ENCODE peak calls at places on chromosome 2, in ten cellular contexts. R is fibroblast of pulmonary artery; M is NCI-H1092 treated with DMSO at 0.1 percent for 48 hours; T is SW480; H is choroid plexus epithelial cell; Y is cardiac muscle cell; J is activated CD8-positive, alpha-beta T cell treated with anti-CD3 and anti-CD28 coated beads, Interleukin-2, amount 10 ng/mL, durations not matched to agents 7 days and 5 days; C is OCI-M1; G is neuronal stem cell; B is dorsolateral prefrontal cortex. K is an unnamed sample.

GRCh38 chr2:660477-661214 is 16.6 kb downstream of the TMEM18 start:
- DNase-seq in R (no peak), J (no peak), M (peak), B (no peak), G (no peak), C (no peak), T (no peak), H (no peak), Y (peak), K (no peak)

GRCh38 chr2:9954136-9954535 is 2.6 kb downstream of the GRHL1 start:
- DNase-seq in R (no peak), B (no peak), T (no peak), C (no peak), Y (no peak), H (no peak), G (no peak), J (no peak), M (peak), K (no peak)

GRCh38 chr2:109217362-109218086 is 88.5 kb downstream of the SH3RF3 start:
- DNase-seq in T (peak), M (no peak), G (no peak), Y (no peak), H (peak), R (peak), C (no peak), B (no peak), J (no peak), K (no peak)

GRCh38 chr2:122236152-122236892 is 480.9 kb downstream of the TSN start:
- DNase-seq in C (no peak), Y (no peak), M (no peak), H (no peak), B (no peak), T (peak), R (peak), G (no peak), J (no peak), K (no peak)

GRCh38 chr2:39127973-39128372 is 7.1 kb upstream of the SOS1 start:
- DNase-seq in T (no peak), J (peak), G (no peak), H (no peak), C (peak), M (no peak), R (peak), B (no peak), Y (no peak), K (peak)

GRCh38 chr2:32464441-32464840 is 107.6 kb downstream of the BIRC6 start:
- DNase-seq in B (no peak), M (no peak), R (peak), C (no peak), T (no peak), Y (no peak), G (no peak), H (peak), J (no peak), K (no peak)

GRCh38 chr2:232438951-232439757 is 16.8 kb upstream of the ALPI start:
- DNase-seq in H (no peak), C (peak), T (no peak), M (no peak), G (no peak), Y (peak), J (no peak), R (no peak), B (no peak), K (no peak)

GRCh38 chr2:33730193-33730592 is 131.1 kb upstream of the FAM98A start:
- DNase-seq in J (no peak), M (no peak), R (no peak), G (no peak), H (no peak), B (no peak), T (no peak), Y (no peak), C (no peak), K (no peak)

GRCh38 chr2:20514596-20515269 is 67.9 kb downstream of the RHOB start:
- DNase-seq in G (no peak), T (peak), B (no peak), J (no peak), M (no peak), R (peak), Y (no peak), H (peak), C (no peak), K (no peak)

GRCh38 chr2:138757376-138757775 is 22.8 kb downstream of the NXPH2 start:
- DNase-seq in T (no peak), Y (no peak), R (no peak), J (no peak), G (no peak), B (no peak), H (no peak), M (no peak), C (no peak), K (no peak)

GRCh38 chr2:10982931-10983701 is 71.4 kb downstream of the KCNF1 start:
- DNase-seq in M (no peak), J (no peak), T (no peak), C (no peak), H (no peak), B (no peak), G (no peak), Y (no peak), R (peak), K (no peak)

GRCh38 chr2:98514879-98515570 is 70.4 kb downstream of the INPP4A start:
- DNase-seq in B (no peak), M (no peak), R (peak), H (peak), T (peak), G (no peak), J (peak), C (peak), Y (no peak), K (no peak)

GRCh38 chr2:118169359-118170005 is 81.2 kb downstream of the INSIG2 start:
- DNase-seq in B (no peak), T (peak), G (no peak), J (peak), R (no peak), C (no peak), M (no peak), H (peak), Y (no peak), K (no peak)

GRCh38 chr2:39981877-39982276 is 202.8 kb upstream of the THUMPD2 start:
- DNase-seq in J (no peak), Y (no peak), M (peak), G (no peak), T (no peak), B (no peak), R (no peak), C (no peak), H (no peak), K (no peak)

GRCh38 chr2:105329561-105330495 is at the start of gene TGFBRAP1:
- DNase-seq in B (peak), T (peak), R (peak), H (peak), Y (peak), M (peak), C (peak), G (peak), J (peak), K (peak)

GRCh38 chr2:157087373-157088005 is 170.0 kb upstream of the GALNT5 start:
- DNase-seq in J (no peak), C (no peak), Y (no peak), R (peak), B (no peak), G (no peak), T (no peak), M (no peak), H (no peak), K (no peak)

GRCh38 chr2:152523091-152523490 is 188.1 kb downstream of the FMNL2 start:
- DNase-seq in C (no peak), G (no peak), J (no peak), M (no peak), T (no peak), Y (no peak), R (peak), B (no peak), H (peak), K (no peak)

GRCh38 chr2:20106746-20107145 is 55.3 kb upstream of the LAPTM4A start:
- DNase-seq in J (peak), M (no peak), H (peak), C (no peak), B (no peak), G (peak), T (no peak), Y (peak), R (no peak), K (no peak)

GRCh38 chr2:180849851-180850250 is 130.6 kb upstream of the UBE2E3 start:
- DNase-seq in T (no peak), J (no peak), R (no peak), C (no peak), M (no peak), G (no peak), Y (no peak), H (no peak), B (no peak), K (no peak)

GRCh38 chr2:83742117-83742782 is 716.8 kb downstream of the SUCLG1 start:
- DNase-seq in C (no peak), Y (no peak), J (no peak), H (peak), M (peak), B (no peak), G (no peak), R (peak), T (no peak), K (no peak)

K was measured in KBM-7.